ENCODE peak calls at places on chromosomes 7 and 10, in five cellular contexts. One of them, this sample, is unnamed.

GRCh38 chr10:43036581-43037428 is 40.1 kb upstream of the RET start:
- DNase-seq in hepatocyte: no peak
- DNase-seq in K562: no peak
- DNase-seq in A673: no peak
- DNase-seq in GM23338: no peak
- DNase-seq in this sample: no peak

GRCh38 chr7:157989611-157990010 is 598.0 kb downstream of the PTPRN2 start:
- DNase-seq in A673: no peak
- DNase-seq in hepatocyte: no peak
- DNase-seq in GM23338: no peak
- DNase-seq in K562: no peak
- DNase-seq in this sample: no peak

GRCh38 chr7:40570218-40570617 is 435.4 kb downstream of the SUGCT start:
- DNase-seq in A673: no peak
- DNase-seq in GM23338: peak; percentile 57
- DNase-seq in hepatocyte: no peak
- DNase-seq in K562: no peak
- DNase-seq in this sample: no peak

GRCh38 chr7:148447221-148447845 is 143.2 kb upstream of the C7orf33 start:
- DNase-seq in GM23338: no peak
- DNase-seq in A673: no peak
- DNase-seq in hepatocyte: no peak
- DNase-seq in K562: no peak
- DNase-seq in this sample: peak; percentile 52

GRCh38 chr7:47181609-47182264 is 400.2 kb downstream of the TNS3 start:
- DNase-seq in GM23338: no peak
- DNase-seq in K562: no peak
- DNase-seq in hepatocyte: no peak
- DNase-seq in A673: no peak
- DNase-seq in this sample: no peak

GRCh38 chr7:65441010-65441409 is 67.4 kb downstream of the ZNF92 start:
- DNase-seq in K562: no peak
- DNase-seq in hepatocyte: no peak
- DNase-seq in GM23338: no peak
- DNase-seq in A673: peak; percentile 30
- DNase-seq in this sample: peak; percentile 89

GRCh38 chr10:34194259-34194658 is 620.8 kb downstream of the PARD3 start:
- DNase-seq in A673: no peak
- DNase-seq in hepatocyte: peak; percentile 42
- DNase-seq in K562: no peak
- DNase-seq in GM23338: no peak
- DNase-seq in this sample: no peak

GRCh38 chr10:124598773-124599587 is 137.4 kb downstream of the LHPP start:
- DNase-seq in hepatocyte: no peak
- DNase-seq in K562: no peak
- DNase-seq in GM23338: no peak
- DNase-seq in A673: no peak
- DNase-seq in this sample: no peak

GRCh38 chr10:60646966-60647796 is 131.1 kb upstream of the CDK1 start:
- DNase-seq in K562: peak; percentile 38
- DNase-seq in A673: peak; percentile 83
- DNase-seq in GM23338: peak; percentile 82
- DNase-seq in hepatocyte: peak; percentile 75
- DNase-seq in this sample: peak; percentile 98

GRCh38 chr10:86594535-86594934 is 59.8 kb upstream of the OPN4 start:
- DNase-seq in K562: no peak
- DNase-seq in hepatocyte: no peak
- DNase-seq in A673: no peak
- DNase-seq in GM23338: no peak
- DNase-seq in this sample: peak; percentile 77

GRCh38 chr10:115432188-115432819 is 339.1 kb downstream of the ATRNL1 start:
- DNase-seq in GM23338: peak; percentile 41
- DNase-seq in A673: peak; percentile 38
- DNase-seq in K562: no peak
- DNase-seq in hepatocyte: peak; percentile 30
- DNase-seq in this sample: peak; percentile 43

GRCh38 chr10:133018491-133018890 is 69.2 kb upstream of the ADGRA1 start:
- DNase-seq in A673: no peak
- DNase-seq in K562: no peak
- DNase-seq in hepatocyte: no peak
- DNase-seq in GM23338: no peak
- DNase-seq in this sample: no peak

GRCh38 chr7:96709381-96710228 is at the start of gene SEM1:
- DNase-seq in hepatocyte: peak; percentile 92
- DNase-seq in K562: peak; percentile 82
- DNase-seq in GM23338: peak; percentile 93
- DNase-seq in A673: peak; percentile 93
- DNase-seq in this sample: peak; percentile 81

GRCh38 chr7:99623091-99623693 is 6.4 kb downstream of the ZSCAN25 start:
- DNase-seq in K562: no peak
- DNase-seq in A673: no peak
- DNase-seq in GM23338: no peak
- DNase-seq in hepatocyte: no peak
- DNase-seq in this sample: no peak

GRCh38 chr7:73770002-73770859 is at the start of gene CLDN3:
- DNase-seq in GM23338: peak; percentile 94
- DNase-seq in K562: no peak
- DNase-seq in A673: no peak
- DNase-seq in hepatocyte: peak; percentile 94
- DNase-seq in this sample: peak; percentile 92

GRCh38 chr10:17047908-17048307 is 81.7 kb downstream of the CUBN start:
- DNase-seq in hepatocyte: no peak
- DNase-seq in GM23338: no peak
- DNase-seq in K562: no peak
- DNase-seq in A673: no peak
- DNase-seq in this sample: no peak

GRCh38 chr10:80468002-80468401 is 13.9 kb downstream of the TSPAN14 start:
- DNase-seq in GM23338: peak; percentile 87
- DNase-seq in A673: no peak
- DNase-seq in K562: peak; percentile 51
- DNase-seq in hepatocyte: no peak
- DNase-seq in this sample: no peak

GRCh38 chr7:33748793-33749192 is 156.5 kb upstream of the BMPER start:
- DNase-seq in A673: no peak
- DNase-seq in hepatocyte: no peak
- DNase-seq in K562: no peak
- DNase-seq in GM23338: no peak
- DNase-seq in this sample: no peak

GRCh38 chr10:124637746-124638145 is 106.4 kb downstream of the FAM53B start:
- DNase-seq in K562: no peak
- DNase-seq in A673: no peak
- DNase-seq in GM23338: no peak
- DNase-seq in hepatocyte: no peak
- DNase-seq in this sample: no peak

GRCh38 chr7:1124816-1125602 is 35.0 kb downstream of the ZFAND2A start:
- DNase-seq in A673: no peak
- DNase-seq in hepatocyte: no peak
- DNase-seq in K562: no peak
- DNase-seq in GM23338: no peak
- DNase-seq in this sample: no peak

GRCh38 chr7:105581066-105581811 is at the start of gene EFCAB10:
- DNase-seq in hepatocyte: peak; percentile 92
- DNase-seq in A673: peak; percentile 67
- DNase-seq in GM23338: peak; percentile 99
- DNase-seq in K562: no peak
- DNase-seq in this sample: no peak

GRCh38 chr10:77500754-77501151 is 136.9 kb downstream of the KCNMA1 start:
- DNase-seq in hepatocyte: no peak
- DNase-seq in A673: no peak
- DNase-seq in K562: no peak
- DNase-seq in GM23338: no peak
- DNase-seq in this sample: no peak

GRCh38 chr7:22582860-22583640 is 83.1 kb upstream of the STEAP1B start:
- DNase-seq in GM23338: peak; percentile 77
- DNase-seq in A673: peak; percentile 25
- DNase-seq in K562: no peak
- DNase-seq in hepatocyte: peak; percentile 77
- DNase-seq in this sample: peak; percentile 96

GRCh38 chr7:192701-193536 is 548 bp downstream of the FAM20C start:
- DNase-seq in K562: no peak
- DNase-seq in hepatocyte: peak; percentile 70
- DNase-seq in GM23338: no peak
- DNase-seq in A673: peak; percentile 28
- DNase-seq in this sample: no peak

GRCh38 chr7:69439040-69439439 is 159.2 kb upstream of the AUTS2 start:
- DNase-seq in K562: no peak
- DNase-seq in GM23338: no peak
- DNase-seq in A673: no peak
- DNase-seq in hepatocyte: no peak
- DNase-seq in this sample: no peak

GRCh38 chr7:158344706-158345300 is 242.8 kb downstream of the PTPRN2 start:
- DNase-seq in K562: no peak
- DNase-seq in A673: no peak
- DNase-seq in GM23338: no peak
- DNase-seq in hepatocyte: no peak
- DNase-seq in this sample: no peak

GRCh38 chr10:70715853-70716795 is 43.8 kb downstream of the ADAMTS14 start:
- DNase-seq in GM23338: peak; percentile 34
- DNase-seq in A673: peak; percentile 54
- DNase-seq in K562: peak; percentile 94
- DNase-seq in hepatocyte: peak; percentile 23
- DNase-seq in this sample: peak; percentile 69

GRCh38 chr7:102186306-102186705 is 100.4 kb upstream of the SH2B2 start:
- DNase-seq in A673: no peak
- DNase-seq in GM23338: no peak
- DNase-seq in K562: no peak
- DNase-seq in hepatocyte: no peak
- DNase-seq in this sample: no peak

GRCh38 chr10:94370501-94370900 is 7.8 kb upstream of the NOC3L start:
- DNase-seq in K562: no peak
- DNase-seq in hepatocyte: no peak
- DNase-seq in A673: no peak
- DNase-seq in GM23338: no peak
- DNase-seq in this sample: no peak

GRCh38 chr10:14889318-14889717 is 10.7 kb downstream of the SUV39H2 start:
- DNase-seq in hepatocyte: no peak
- DNase-seq in K562: peak; percentile 49
- DNase-seq in GM23338: peak; percentile 58
- DNase-seq in A673: peak; percentile 12
- DNase-seq in this sample: peak; percentile 6

GRCh38 chr10:28089467-28089866 is 90.6 kb upstream of the ODAD2 start:
- DNase-seq in A673: peak; percentile 15
- DNase-seq in GM23338: no peak
- DNase-seq in K562: no peak
- DNase-seq in hepatocyte: no peak
- DNase-seq in this sample: peak; percentile 81

GRCh38 chr10:79084972-79085597 is 16.3 kb downstream of the ZMIZ1 start:
- DNase-seq in A673: no peak
- DNase-seq in hepatocyte: no peak
- DNase-seq in K562: no peak
- DNase-seq in GM23338: no peak
- DNase-seq in this sample: no peak

GRCh38 chr10:96683065-96683464 is 37.2 kb downstream of the PIK3AP1 start:
- DNase-seq in hepatocyte: no peak
- DNase-seq in A673: no peak
- DNase-seq in GM23338: no peak
- DNase-seq in K562: no peak
- DNase-seq in this sample: peak; percentile 3

GRCh38 chr7:2405601-2406345 is 2.4 kb downstream of the CHST12 start:
- DNase-seq in K562: no peak
- DNase-seq in GM23338: no peak
- DNase-seq in A673: no peak
- DNase-seq in hepatocyte: no peak
- DNase-seq in this sample: no peak

GRCh38 chr7:68720722-68721121 is 877.6 kb upstream of the AUTS2 start:
- DNase-seq in GM23338: no peak
- DNase-seq in hepatocyte: no peak
- DNase-seq in A673: no peak
- DNase-seq in K562: no peak
- DNase-seq in this sample: no peak

GRCh38 chr10:100730739-100731602 is 14.4 kb upstream of the PAX2 start:
- DNase-seq in K562: no peak
- DNase-seq in GM23338: peak; percentile 41
- DNase-seq in A673: no peak
- DNase-seq in hepatocyte: peak; percentile 53
- DNase-seq in this sample: no peak
- TF ChIP-seq EZH2 in K562: no peak
- TF ChIP-seq EZH2 in GM23338: peak; percentile 74
- TF ChIP-seq EZH2 in A673: peak; percentile 96
- TF ChIP-seq EZH2 in hepatocyte: peak; percentile 92
- TF ChIP-seq EZH2 in this sample: no peak

DNA sequence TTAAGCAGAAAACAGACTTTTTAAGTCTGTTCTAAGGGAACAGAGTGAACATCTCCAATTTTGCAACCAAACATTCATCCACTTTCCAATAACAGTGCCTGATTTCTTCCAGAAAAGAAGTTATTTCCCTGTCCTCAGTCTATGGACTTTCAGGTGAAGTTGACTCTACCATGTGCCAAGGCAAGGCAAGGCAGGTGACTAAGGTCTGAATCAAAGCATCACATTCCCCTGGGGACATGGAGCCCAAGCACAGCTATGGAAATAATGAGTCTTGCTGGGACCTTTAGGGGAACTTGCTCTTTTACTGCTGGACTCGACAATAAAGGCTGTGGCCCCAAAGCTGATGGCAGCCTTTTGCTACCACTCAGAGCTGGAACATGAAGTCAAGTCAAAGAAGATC is 182.2 kb downstream of the FGFR2 start:
- DNase-seq in K562: no peak
- DNase-seq in GM23338: no peak
- DNase-seq in hepatocyte: no peak
- DNase-seq in A673: no peak
- DNase-seq in this sample: no peak
- TF ChIP-seq EZH2 in K562: no peak
- TF ChIP-seq EZH2 in GM23338: no peak
- TF ChIP-seq EZH2 in hepatocyte: no peak
- TF ChIP-seq EZH2 in A673: no peak
- TF ChIP-seq EZH2 in this sample: no peak

DNA sequence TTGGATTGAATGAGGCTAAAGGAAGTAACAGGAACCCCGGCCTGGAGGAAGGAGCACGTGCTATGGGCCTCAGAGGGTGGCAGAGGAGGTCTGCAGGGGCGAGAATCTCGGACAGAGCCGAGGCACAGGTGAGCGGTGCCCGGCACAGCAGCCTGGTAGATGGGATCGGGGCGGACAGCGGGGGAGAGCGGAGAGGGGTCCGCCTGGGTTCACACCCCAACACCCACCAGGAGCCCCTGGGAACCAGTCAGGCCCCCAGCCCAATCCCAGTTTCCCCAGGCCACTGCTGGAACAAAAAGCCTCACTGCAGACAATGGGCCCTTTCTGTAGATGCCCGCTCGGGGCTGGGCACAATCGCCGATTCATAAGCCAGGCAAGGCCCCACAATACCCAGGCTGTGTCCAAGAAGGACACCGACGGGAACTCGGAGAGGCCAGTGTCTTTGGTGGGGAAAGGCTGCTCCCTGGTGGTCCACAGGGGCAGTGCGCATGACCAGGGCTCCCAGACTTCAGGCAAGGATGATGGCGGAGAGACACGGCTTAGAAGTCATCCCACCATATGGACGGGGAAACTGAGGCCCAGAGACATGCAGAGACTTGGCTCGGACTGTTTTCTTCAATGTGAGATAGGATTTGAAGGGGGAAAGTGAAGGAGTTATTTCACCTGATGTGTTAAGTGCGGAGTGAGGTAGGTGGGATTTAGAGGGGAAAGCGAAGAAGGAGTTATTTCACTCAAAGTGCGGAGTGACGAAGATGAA is 106.9 kb upstream of the GPR26 start:
- DNase-seq in K562: peak; percentile 77
- DNase-seq in hepatocyte: peak; percentile 75
- DNase-seq in A673: peak; percentile 71
- DNase-seq in GM23338: peak; percentile 79
- DNase-seq in this sample: peak; percentile 65
- TF ChIP-seq EZH2 in K562: no peak
- TF ChIP-seq EZH2 in hepatocyte: no peak
- TF ChIP-seq EZH2 in A673: no peak
- TF ChIP-seq EZH2 in GM23338: no peak
- TF ChIP-seq EZH2 in this sample: no peak

GRCh38 chr7:8035190-8035589 is 66.6 kb downstream of the GLCCI1 start:
- DNase-seq in hepatocyte: no peak
- DNase-seq in A673: no peak
- DNase-seq in K562: no peak
- DNase-seq in GM23338: peak; percentile 11
- DNase-seq in this sample: no peak
- TF ChIP-seq EZH2 in hepatocyte: no peak
- TF ChIP-seq EZH2 in A673: no peak
- TF ChIP-seq EZH2 in K562: no peak
- TF ChIP-seq EZH2 in GM23338: no peak
- TF ChIP-seq EZH2 in this sample: no peak